ENCODE peak calls at places on chromosomes 3 and 15, in nine cellular contexts. K is SW480, X is mesothelial cell of epicardium, Q is SHP77, M is T-helper 2 cell, C is AG10803, O is upper lobe of right lung, S is left ventricle myocardium inferior, Y is lung. A is an unnamed sample.

GRCh38 chr15:59384507-59384906 is 11.8 kb upstream of the MYO1E start:
- DNase-seq in K (no peak), X (no peak), Q (no peak), M (no peak), C (no peak), O (no peak), S (no peak), Y (no peak), A (no peak)

GRCh38 chr15:81293728-81294500 is 30.0 kb downstream of the STARD5 start:
- DNase-seq in K (no peak), X (no peak), Q (no peak), M (peak), C (no peak), O (no peak), S (no peak), Y (no peak), A (peak)

GRCh38 chr3:52398670-52399081 is 46.2 kb downstream of the SEMA3G start:
- DNase-seq in K (no peak), X (no peak), Q (no peak), M (no peak), C (no peak), O (peak), S (peak), Y (no peak), A (no peak)

GRCh38 chr15:28986108-28986507 is 100.3 kb downstream of the APBA2 start:
- DNase-seq in K (no peak), X (no peak), Q (peak), M (no peak), C (no peak), O (peak), S (no peak), Y (no peak), A (no peak)

GRCh38 chr15:54374184-54374947 is 396.1 kb downstream of the UNC13C start:
- DNase-seq in K (no peak), X (no peak), Q (no peak), M (no peak), C (no peak), O (no peak), S (no peak), Y (no peak), A (no peak)

GRCh38 chr15:52438047-52438446 is 90.6 kb downstream of the MYO5A start:
- DNase-seq in K (no peak), X (no peak), Q (no peak), M (no peak), C (no peak), O (no peak), S (no peak), Y (no peak), A (no peak)

GRCh38 chr3:94032187-94032586 is 3.8 kb upstream of the STX19 start:
- DNase-seq in K (no peak), X (no peak), Q (no peak), M (no peak), C (peak), O (no peak), S (no peak), Y (no peak), A (no peak)

GRCh38 chr3:167228135-167228534 is 152.0 kb downstream of the ZBBX start:
- DNase-seq in K (no peak), X (no peak), Q (no peak), M (no peak), C (peak), O (no peak), S (no peak), Y (no peak), A (no peak)

GRCh38 chr3:5197470-5198312 is 10.2 kb downstream of the EDEM1 start:
- DNase-seq in K (peak), X (no peak), Q (no peak), M (peak), C (peak), O (no peak), S (no peak), Y (no peak), A (no peak)

GRCh38 chr3:51538115-51538458 is 432 bp upstream of the RAD54L2 start:
- DNase-seq in K (no peak), X (no peak), Q (no peak), M (no peak), C (no peak), O (no peak), S (no peak), Y (no peak), A (peak)

GRCh38 chr3:49805367-49805782 is 2.3 kb downstream of the INKA1 start:
- DNase-seq in K (no peak), X (no peak), Q (no peak), M (no peak), C (peak), O (peak), S (peak), Y (no peak), A (no peak)

GRCh38 chr3:78978037-78978436 is 789.8 kb downstream of the ROBO1 start:
- DNase-seq in K (peak), X (no peak), Q (no peak), M (no peak), C (peak), O (no peak), S (no peak), Y (no peak), A (no peak)